ENCODE peak calls at places on chromosomes 1 and 21, in four cellular contexts. X is astrocyte, G is BE2C, T is fibroblast of lung. D is an unnamed sample.

GRCh38 chr1:112909847-112910246 is 46.1 kb downstream of the SLC16A1 start:
- DNase-seq in X (no peak), G (no peak), T (no peak), D (no peak)

GRCh38 chr1:32215629-32216505 is 6.3 kb downstream of the TMEM234 start:
- DNase-seq in X (no peak), G (peak; percentile 69), T (peak; percentile 47), D (peak; percentile 76)

GRCh38 chr1:221810406-221810805 is 68.5 kb upstream of the DUSP10 start:
- DNase-seq in X (peak; percentile 90), G (no peak), T (peak; percentile 91), D (no peak)

GRCh38 chr1:84143796-84144565 is at the start of gene PRKACB:
- DNase-seq in X (peak; percentile 39), G (no peak), T (peak; percentile 56), D (peak; percentile 72)

GRCh38 chr1:158366783-158367182 is 13.1 kb downstream of the CD1E start:
- DNase-seq in X (no peak), G (no peak), T (no peak), D (no peak)

GRCh38 chr1:110668523-110668922 is 6.2 kb downstream of the KCNA3 start:
- DNase-seq in X (no peak), G (no peak), T (no peak), D (no peak)

GRCh38 chr1:183195146-183195571 is 9.1 kb downstream of the LAMC2 start:
- DNase-seq in X (peak; percentile 36), G (no peak), T (peak; percentile 51), D (no peak)

GRCh38 chr1:106678661-106679060 is 377.8 kb upstream of the PRMT6 start:
- DNase-seq in X (no peak), G (no peak), T (no peak), D (no peak)

GRCh38 chr21:45629046-45629981 is 14.2 kb upstream of the PCBP3 start:
- DNase-seq in X (no peak), G (no peak), T (no peak), D (no peak)

GRCh38 chr1:27314169-27314568 is 7.8 kb upstream of the TMEM222 start:
- DNase-seq in X (no peak), G (no peak), T (no peak), D (no peak)

GRCh38 chr1:21397813-21398188 is 42.1 kb upstream of the NBPF3 start:
- DNase-seq in X (peak; percentile 6), G (no peak), T (peak; percentile 25), D (no peak)

GRCh38 chr1:229156819-229157218 is 114.1 kb upstream of the RAB4A start:
- DNase-seq in X (no peak), G (peak; percentile 38), T (no peak), D (no peak)

GRCh38 chr21:31236528-31236927 is 107.5 kb downstream of the TIAM1 start:
- DNase-seq in X (peak; percentile 44), G (no peak), T (peak; percentile 63), D (no peak)

GRCh38 chr1:153343811-153344717 is 4.6 kb downstream of the PGLYRP4 start:
- DNase-seq in X (no peak), G (no peak), T (no peak), D (no peak)

GRCh38 chr1:230148768-230149469 is 81.9 kb downstream of the GALNT2 start:
- DNase-seq in X (no peak), G (no peak), T (no peak), D (no peak)

GRCh38 chr1:19044975-19045831 is 88.7 kb upstream of the IFFO2 start:
- DNase-seq in X (peak; percentile 84), G (no peak), T (peak; percentile 90), D (no peak)

GRCh38 chr1:181128592-181129497 is 40.3 kb downstream of the IER5 start:
- DNase-seq in X (no peak), G (no peak), T (no peak), D (peak; percentile 77)

GRCh38 chr1:3814771-3815561 is 18.7 kb upstream of the LRRC47 start:
- DNase-seq in X (no peak), G (no peak), T (no peak), D (no peak)

GRCh38 chr1:117173711-117174110 is 37.0 kb downstream of the VTCN1 start:
- DNase-seq in X (no peak), G (peak; percentile 59), T (no peak), D (no peak)

GRCh38 chr1:11187458-11187857 is 1.7 kb upstream of the ANGPTL7 start:
- DNase-seq in X (no peak), G (no peak), T (no peak), D (no peak)

DNA sequence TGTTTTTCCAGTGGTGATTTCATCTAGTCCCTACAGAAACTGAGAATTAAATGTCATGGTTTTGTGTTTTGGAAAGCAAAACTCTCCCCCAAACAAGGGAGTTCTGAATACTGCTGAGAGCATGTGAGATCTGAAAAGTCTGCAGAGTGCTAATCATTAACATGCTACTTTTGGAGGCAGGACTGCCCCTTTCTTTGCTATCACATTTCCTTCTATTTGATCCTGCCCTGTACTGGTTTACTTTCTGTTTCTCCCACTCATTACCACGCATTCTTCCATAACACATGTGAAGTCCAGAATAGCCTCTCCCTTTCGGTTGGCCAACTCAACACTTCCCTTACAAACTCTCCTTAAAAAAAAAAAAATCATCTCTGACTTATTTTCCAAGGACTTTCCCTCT is 63.6 kb downstream of the GADD45A start:
- DNase-seq in X (peak; percentile 84), G (no peak), T (peak; percentile 88), D (peak; percentile 48)
- H3K4me1 ChIP-seq in X (peaks cover 55% of the 10 kb centered on the region), G (no peaks in the 10 kb centered on the region), T (peaks cover 31% of the 10 kb centered on the region), D (peaks cover 56% of the 10 kb centered on the region)

GRCh38 chr1:203282720-203283542 is 22.4 kb upstream of the BTG2 start:
- DNase-seq in X (no peak), G (peak; percentile 81), T (no peak), D (no peak)
- H3K4me1 ChIP-seq in X (peaks cover 15% of the 10 kb centered on the region), G (peaks cover 34% of the 10 kb centered on the region), T (peaks cover 7% of the 10 kb centered on the region), D (peaks cover 8% of the 10 kb centered on the region)

GRCh38 chr1:39649786-39650185 is 10.3 kb upstream of the HEYL start:
- DNase-seq in X (no peak), G (no peak), T (no peak), D (no peak)
- H3K4me1 ChIP-seq in X (no peaks in the 10 kb centered on the region), G (peaks cover 19% of the 10 kb centered on the region), T (peaks cover 13% of the 10 kb centered on the region), D (peaks cover 10% of the 10 kb centered on the region)

DNA sequence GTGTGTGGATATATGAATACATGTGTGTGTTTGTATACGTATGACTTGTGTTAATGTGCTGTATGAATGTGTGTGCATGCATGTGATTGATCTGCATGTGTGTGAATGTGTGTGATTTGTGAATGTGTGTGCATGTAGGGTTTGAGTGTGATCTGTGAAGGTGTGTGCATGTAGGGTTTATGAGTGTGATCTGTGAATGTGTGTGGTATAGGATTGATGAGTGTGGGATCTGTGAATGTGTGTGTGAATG is 88.2 kb downstream of the STUM start:
- DNase-seq in X (no peak), G (no peak), T (no peak), D (no peak)
- H3K4me1 ChIP-seq in X (no peaks in the 10 kb centered on the region), G (peaks cover 6% of the 10 kb centered on the region), T (peaks cover 2% of the 10 kb centered on the region), D (no peaks in the 10 kb centered on the region)

GRCh38 chr1:45929257-45929687 is 125.9 kb downstream of the MAST2 start:
- DNase-seq in X (peak; percentile 94), G (no peak), T (peak; percentile 95), D (peak; percentile 54)
- H3K4me1 ChIP-seq in X (peaks cover 14% of the 10 kb centered on the region), G (no peaks in the 10 kb centered on the region), T (peaks cover 8% of the 10 kb centered on the region), D (peaks cover 14% of the 10 kb centered on the region)

GRCh38 chr21:34604556-34604955 is 10.4 kb downstream of the RCAN1 start:
- DNase-seq in X (no peak), G (no peak), T (no peak), D (no peak)

GRCh38 chr21:34603710-34604057 is 11.2 kb downstream of the RCAN1 start:
- DNase-seq in X (no peak), G (no peak), T (no peak), D (no peak)

GRCh38 chr21:34606051-34606450 is 8.9 kb downstream of the RCAN1 start:
- DNase-seq in X (no peak), G (no peak), T (no peak), D (no peak)

GRCh38 chr21:34602061-34602460 is 12.9 kb downstream of the RCAN1 start:
- DNase-seq in X (no peak), G (no peak), T (no peak), D (no peak)

DNA sequence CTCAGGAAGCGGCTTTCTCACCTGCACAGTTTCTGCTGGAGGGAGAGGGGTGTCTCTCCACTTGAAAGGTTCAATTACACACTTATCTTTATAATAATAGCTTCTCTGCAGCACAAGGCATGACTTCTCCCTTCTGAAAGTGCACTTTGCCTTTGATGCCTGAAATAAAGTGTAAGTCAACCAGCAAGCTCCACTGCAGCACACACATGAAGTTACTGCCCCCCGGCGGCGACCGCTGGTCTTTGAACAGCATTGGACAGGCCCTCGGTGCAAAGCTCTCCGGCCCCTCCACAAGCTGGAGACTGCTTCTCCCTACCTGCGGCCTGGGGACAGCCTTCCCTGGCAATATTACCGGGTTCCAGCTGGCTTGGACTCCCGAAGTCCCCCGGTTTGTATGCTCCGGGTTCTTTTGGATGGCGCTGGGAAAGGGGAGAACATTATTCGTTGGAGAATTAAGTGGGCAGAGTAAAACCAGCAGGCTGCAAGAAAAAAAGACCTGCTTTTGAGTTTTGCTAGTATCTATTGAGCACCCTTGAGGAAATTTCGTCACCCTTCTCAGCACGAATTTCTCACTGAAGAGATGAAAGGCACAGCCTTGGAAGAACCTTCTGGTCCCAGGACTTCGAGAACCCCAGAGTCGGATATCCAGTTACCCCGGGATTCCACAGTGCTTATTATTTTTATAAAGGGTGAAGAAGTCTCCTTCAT is 11.8 kb downstream of the RCAN1 start:
- DNase-seq in X (peak; percentile 32), G (peak; percentile 81), T (peak; percentile 60), D (peak; percentile 58)
- H3K4me1 ChIP-seq in X (peaks cover 4% of the 10 kb centered on the region), G (no peaks in the 10 kb centered on the region), T (peaks cover 2% of the 10 kb centered on the region), D (no peaks in the 10 kb centered on the region)

GRCh38 chr1:205286335-205286950 is 35.1 kb downstream of the NUAK2 start:
- DNase-seq in X (peak; percentile 82), G (no peak), T (peak; percentile 86), D (no peak)
- H3K4me1 ChIP-seq in X (peaks cover 50% of the 10 kb centered on the region), G (peaks cover 12% of the 10 kb centered on the region), T (peaks cover 38% of the 10 kb centered on the region), D (peaks cover 3% of the 10 kb centered on the region)

D was measured in A673.